ENCODE peak calls at places on chromosomes 11 and 22, in eight cellular contexts. E is EL; J is smooth muscle cell of the brain vasculature; U is activated naive CD8-positive, alpha-beta T cell treated with anti-CD3 and anti-CD28 coated beads, Interleukin-2, amount 50 U/mL, for 24 hours; Q is renal cortical epithelial cell; Z is amygdala; H is substantia nigra; Y is stimulated activated CD4-positive, alpha-beta T cell treated with anti-CD3 and anti-CD28 coated beads, Interleukin-1b, Interleukin-23, amount 100 ng/mL, for 24 hours. G is an unnamed sample.
A peak's percentile ranks its signal among the peaks of the same experiment; 100 is the strongest.

GRCh38 chr11:34281256-34281655 is 76.6 kb downstream of the ABTB2 start:
- DNase-seq in E (no peak), J (no peak), U (no peak), Q (no peak), Z (no peak), H (no peak), Y (no peak), G (no peak)

GRCh38 chr11:46055371-46055770 is 65.9 kb downstream of the PHF21A start:
- DNase-seq in E (peak; percentile 73), J (no peak), U (no peak), Q (peak; percentile 76), Z (no peak), H (no peak), Y (no peak), G (no peak)

GRCh38 chr11:12871788-12872321 is 137.3 kb upstream of the RASSF10 start:
- DNase-seq in E (peak; percentile 60), J (no peak), U (no peak), Q (peak; percentile 73), Z (no peak), H (no peak), Y (no peak), G (no peak)

GRCh38 chr11:3000032-3000961 is 8.2 kb upstream of the NAP1L4 start:
- DNase-seq in E (peak; percentile 47), J (no peak), U (no peak), Q (peak; percentile 86), Z (peak; percentile 94), H (peak; percentile 97), Y (no peak), G (no peak)

GRCh38 chr11:12673601-12673923 is 659 bp upstream of the TEAD1 start:
- DNase-seq in E (no peak), J (no peak), U (no peak), Q (no peak), Z (no peak), H (no peak), Y (no peak), G (no peak)

GRCh38 chr11:134949121-134949591 is 537.1 kb upstream of the B3GAT1 start:
- DNase-seq in E (peak; percentile 13), J (no peak), U (no peak), Q (peak; percentile 86), Z (no peak), H (peak; percentile 35), Y (no peak), G (no peak)

GRCh38 chr11:46489668-46490560 is 98.3 kb upstream of the CHRM4 start:
- DNase-seq in E (peak; percentile 55), J (no peak), U (peak; percentile 11), Q (peak; percentile 64), Z (no peak), H (no peak), Y (peak; percentile 2), G (no peak)

GRCh38 chr22:19110064-19110458 is 12.2 kb downstream of the DGCR2 start:
- DNase-seq in E (no peak), J (no peak), U (no peak), Q (no peak), Z (no peak), H (no peak), Y (no peak), G (no peak)

G was measured in NCI-H1930.